ENCODE peak calls at places on chromosomes 16 and 17, in four cellular contexts. J, Z, V and Q are unnamed samples.
A peak's percentile ranks its signal among the peaks of the same experiment; 100 is the strongest.

GRCh38 chr17:81542431-81543338 is 9.5 kb downstream of the FAAP100 start:
- ATAC-seq in J (no peak), Z (no peak), V (no peak), Q (no peak)

GRCh38 chr16:49936791-49937190 is 80.9 kb upstream of the ZNF423 start:
- ATAC-seq in J (no peak), Z (no peak), V (no peak), Q (no peak)

GRCh38 chr17:68812876-68813584 is 142.2 kb downstream of the ABCA8 start:
- ATAC-seq in J (no peak), Z (no peak), V (peak; percentile 21), Q (no peak)

GRCh38 chr17:29603109-29603674 is 10.3 kb downstream of the ANKRD13B start:
- ATAC-seq in J (no peak), Z (no peak), V (no peak), Q (no peak)

GRCh38 chr16:15672514-15673167 is 22.6 kb downstream of the NDE1 start:
- ATAC-seq in J (peak; percentile 99), Z (no peak), V (peak; percentile 90), Q (peak; percentile 98)

GRCh38 chr16:87076950-87077749 is 240.0 kb downstream of the C16orf95 start:
- ATAC-seq in J (no peak), Z (peak; percentile 77), V (peak; percentile 100), Q (peak; percentile 19)

GRCh38 chr16:67163903-67164558 is 514 bp upstream of the HSF4 start:
- ATAC-seq in J (peak; percentile 3), Z (no peak), V (no peak), Q (peak; percentile 35)

GRCh38 chr17:12320286-12320685 is 299.6 kb downstream of the MAP2K4 start:
- ATAC-seq in J (no peak), Z (no peak), V (no peak), Q (no peak)

GRCh38 chr16:17206712-17207111 is 264.0 kb downstream of the XYLT1 start:
- ATAC-seq in J (no peak), Z (no peak), V (no peak), Q (no peak)

GRCh38 chr16:20957153-20957552 is 56.6 kb downstream of the LYRM1 start:
- ATAC-seq in J (no peak), Z (no peak), V (no peak), Q (no peak)

GRCh38 chr17:37774508-37774907 is 29.6 kb upstream of the HNF1B start:
- ATAC-seq in J (no peak), Z (peak; percentile 94), V (no peak), Q (no peak)

GRCh38 chr17:62135742-62136141 is 70.7 kb upstream of the MED13 start:
- ATAC-seq in J (no peak), Z (no peak), V (no peak), Q (no peak)

GRCh38 chr17:47959825-47960655 is 2.4 kb upstream of the PRR15L start:
- ATAC-seq in J (no peak), Z (no peak), V (peak; percentile 54), Q (no peak)

GRCh38 chr16:85227924-85228462 is 115.7 kb upstream of the CIBAR2 start:
- ATAC-seq in J (no peak), Z (peak; percentile 54), V (no peak), Q (peak; percentile 35)

GRCh38 chr16:85231959-85232358 is 119.7 kb upstream of the CIBAR2 start:
- ATAC-seq in J (peak; percentile 25), Z (no peak), V (no peak), Q (no peak)

GRCh38 chr16:85228463-85228862 is 116.2 kb upstream of the CIBAR2 start:
- ATAC-seq in J (no peak), Z (no peak), V (no peak), Q (no peak)

GRCh38 chr16:85228970-85229430 is 116.7 kb upstream of the CIBAR2 start:
- ATAC-seq in J (no peak), Z (no peak), V (peak; percentile 82), Q (no peak)

DNA sequence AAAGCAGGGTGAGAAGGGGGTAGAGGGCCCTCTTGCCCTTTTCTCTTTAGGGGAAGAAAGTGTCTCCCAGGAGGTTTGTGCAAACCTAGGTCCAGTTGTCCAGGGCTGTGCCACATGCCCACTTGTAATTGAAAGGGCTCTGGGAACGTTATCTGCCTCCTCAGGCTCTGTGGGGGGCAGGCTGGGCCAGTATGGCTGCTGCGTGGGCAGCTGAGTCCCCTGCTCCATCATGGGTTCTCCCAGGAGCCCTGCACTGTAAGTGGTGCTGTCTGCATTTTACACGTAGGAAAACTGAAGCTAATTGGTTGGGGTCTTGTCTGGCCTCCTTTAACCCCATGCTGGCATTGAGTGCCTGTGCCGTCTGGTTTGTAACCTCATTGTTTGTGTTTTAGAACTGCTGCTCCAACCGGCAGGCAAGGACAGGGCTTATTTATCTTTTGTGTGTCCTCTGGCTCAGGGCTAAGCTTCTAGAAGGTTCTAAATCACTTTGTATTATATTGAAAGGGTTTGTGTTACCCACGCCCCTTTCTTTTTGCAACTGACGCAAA is 117.7 kb upstream of the CIBAR2 start:
- ATAC-seq in J (no peak), Z (no peak), V (no peak), Q (no peak)
- H3K27ac ChIP-seq in J (no peak overlapping the region), Z (no peak overlapping the region), V (no peak overlapping the region), Q (no peak overlapping the region)

DNA sequence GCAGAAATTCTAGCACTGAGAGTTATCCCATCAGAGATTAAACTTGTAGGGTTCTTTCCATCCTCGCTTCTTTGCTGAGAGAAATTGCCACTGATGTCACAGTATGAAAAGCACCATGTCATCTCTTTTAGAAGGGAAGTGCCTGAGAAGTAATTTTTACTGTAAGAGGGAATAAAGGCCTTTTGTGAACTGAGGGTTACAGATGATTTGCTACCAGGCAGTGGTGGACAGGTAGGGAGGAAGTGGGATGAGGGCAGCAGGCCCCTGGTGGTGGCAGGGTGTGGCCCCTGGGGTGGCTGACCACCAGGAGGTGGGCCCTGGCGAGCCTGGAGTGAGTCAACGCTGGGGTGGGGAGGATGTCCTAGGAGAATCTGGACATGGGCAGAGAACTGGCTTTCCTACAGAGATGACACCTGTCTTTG is 6.4 kb upstream of the MILR1 start:
- ATAC-seq in J (no peak), Z (peak; percentile 63), V (peak; percentile 66), Q (peak; percentile 36)
- H3K27ac ChIP-seq in J (no peak overlapping the region), Z (no peak overlapping the region), V (no peak overlapping the region), Q (no peak overlapping the region)

DNA sequence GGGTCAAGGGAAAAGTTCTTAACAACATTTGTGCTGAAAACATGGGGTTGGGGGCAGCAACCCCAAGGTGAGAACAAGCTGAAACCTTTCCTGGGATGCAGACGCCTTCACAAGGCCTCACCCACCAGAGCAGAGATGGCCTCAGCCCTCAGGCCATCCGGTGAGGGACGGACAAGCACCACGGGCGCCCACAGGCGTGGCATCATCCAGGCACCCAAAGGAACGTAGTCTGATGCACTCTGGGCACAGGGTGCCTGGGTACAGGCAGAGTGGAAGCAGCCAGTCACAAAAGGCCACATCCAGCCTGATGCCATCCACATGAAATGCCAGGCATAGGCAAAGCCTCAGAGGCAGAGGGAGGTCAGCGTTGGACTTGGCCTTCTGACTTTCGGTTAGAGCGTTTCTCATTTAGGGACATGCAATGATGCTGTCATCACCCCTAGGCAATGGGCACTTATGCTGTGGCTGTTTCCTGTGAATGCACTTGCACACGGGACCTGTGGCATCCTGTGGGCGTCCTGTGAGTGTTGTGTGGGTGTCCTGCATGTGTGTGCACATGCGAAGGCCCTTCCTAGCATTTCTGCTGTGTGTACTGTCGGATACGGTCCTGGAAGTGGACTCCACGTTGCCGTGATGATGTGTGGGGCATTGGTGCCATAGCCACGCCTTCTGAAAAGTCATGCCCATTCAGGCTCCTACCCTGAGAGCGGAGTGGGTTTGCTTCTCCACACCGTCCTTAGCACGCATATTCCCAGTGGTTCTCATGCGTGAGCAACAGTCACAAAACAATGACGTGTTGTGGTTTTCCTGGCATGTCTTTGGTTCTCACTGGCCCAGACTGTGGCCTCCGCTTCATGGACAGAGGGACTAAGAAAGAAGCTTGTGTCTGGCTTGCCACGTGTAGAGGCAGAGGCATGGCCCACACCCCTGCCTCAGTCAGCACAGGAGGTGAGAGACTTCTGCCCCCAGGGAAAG is 52.7 kb upstream of the ZNF469 start:
- ATAC-seq in J (no peak), Z (no peak), V (no peak), Q (no peak)
- H3K27ac ChIP-seq in J (no peak overlapping the region), Z (no peak overlapping the region), V (no peak overlapping the region), Q (no peak overlapping the region)

DNA sequence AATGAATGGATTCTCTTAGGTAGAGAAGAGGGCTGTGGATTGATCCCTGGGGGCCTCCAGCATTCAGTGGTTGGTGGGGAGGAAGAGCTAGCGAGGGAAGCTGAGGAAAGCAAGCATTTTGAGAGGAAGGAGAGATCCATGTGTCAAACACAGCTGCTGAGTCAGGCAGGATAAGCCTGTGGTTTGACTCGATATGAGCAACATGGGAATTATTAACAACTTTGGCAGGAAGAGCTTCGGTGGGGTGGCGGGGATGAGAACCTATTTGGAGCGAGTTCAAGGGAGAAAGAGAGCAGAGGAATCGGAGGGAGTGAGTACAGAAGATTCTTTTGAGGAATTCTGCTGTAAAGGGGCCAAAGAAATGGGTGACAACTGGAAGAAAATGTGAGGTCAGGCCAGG is 59.5 kb upstream of the CDC42EP4 start:
- ATAC-seq in J (no peak), Z (no peak), V (no peak), Q (no peak)
- H3K27ac ChIP-seq in J (no peak overlapping the region), Z (no peak overlapping the region), V (no peak overlapping the region), Q (no peak overlapping the region)

DNA sequence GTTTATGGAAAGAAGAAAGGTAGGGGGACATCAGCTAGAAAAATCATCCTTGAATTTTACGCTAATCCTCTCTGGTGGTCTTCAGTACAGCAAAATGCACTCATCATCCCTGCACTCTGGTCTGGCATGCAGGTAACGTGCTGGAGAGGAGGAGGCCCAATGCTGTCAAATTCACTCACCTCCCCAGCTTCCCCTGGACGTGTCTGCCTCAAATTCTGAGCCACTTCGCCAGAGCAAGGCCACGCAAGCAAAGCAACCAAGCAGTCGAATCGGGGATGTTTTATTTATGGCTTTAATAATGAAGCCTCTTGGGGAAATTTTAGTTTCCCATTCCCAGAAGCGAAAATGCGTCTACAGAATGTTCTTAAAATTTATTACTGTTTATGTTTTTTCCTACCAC is 74.8 kb downstream of the YPEL2 start:
- ATAC-seq in J (no peak), Z (no peak), V (no peak), Q (no peak)
- H3K27ac ChIP-seq in J (peak overlapping the region; percentile 34), Z (no peak overlapping the region), V (no peak overlapping the region), Q (peak overlapping the region; percentile 31)

GRCh38 chr17:15456972-15457722 is 10.3 kb downstream of the CDRT4 start:
- ATAC-seq in J (peak; percentile 81), Z (no peak), V (peak; percentile 69), Q (peak; percentile 87)
- H3K27ac ChIP-seq in J (peak overlapping the region; percentile 90), Z (no peak overlapping the region), V (peak overlapping the region; percentile 37), Q (peak overlapping the region; percentile 16)

DNA sequence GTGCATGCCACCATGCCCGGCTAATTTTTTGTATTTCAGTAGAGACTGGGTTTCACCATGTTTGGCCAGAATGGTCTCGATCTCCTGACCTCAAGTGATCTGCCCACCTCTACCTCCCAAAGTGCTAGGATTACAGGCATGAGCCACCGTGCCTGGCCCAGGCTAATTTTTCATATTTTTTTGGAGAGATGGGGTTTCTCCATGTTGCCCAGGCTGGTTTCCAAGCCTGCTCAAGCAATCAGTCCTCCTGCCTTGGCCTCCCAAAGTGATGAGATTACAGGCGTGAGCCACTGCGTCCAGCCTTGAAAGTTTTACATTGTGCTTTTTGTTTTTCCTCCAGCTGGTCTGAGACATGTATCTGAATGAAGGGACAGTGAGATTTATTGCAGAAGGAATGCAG is 3.5 kb upstream of the ENGASE start:
- ATAC-seq in J (no peak), Z (no peak), V (no peak), Q (no peak)
- H3K27ac ChIP-seq in J (no peak overlapping the region), Z (no peak overlapping the region), V (no peak overlapping the region), Q (no peak overlapping the region)